ENCODE peak calls at places on chromosomes 2 and 18, in four cellular contexts. Y is pancreas, L is fibroblast of mammary gland, H is AG04450. D is an unnamed sample.

GRCh38 chr2:200592414-200593075 is 6.7 kb downstream of the AOX1 start:
- DNase-seq in L (peak), Y (peak), H (no peak), D (no peak)

GRCh38 chr2:69032336-69032735 is 19.4 kb downstream of the ANTXR1 start:
- DNase-seq in Y (no peak), H (no peak), L (no peak), D (no peak)

GRCh38 chr2:110807520-110807919 is 75.1 kb downstream of the ACOXL start:
- DNase-seq in L (peak), H (no peak), Y (no peak), D (peak)

GRCh38 chr2:161975062-161975812 is 98.8 kb downstream of the DPP4 start:
- DNase-seq in Y (no peak), H (no peak), L (no peak), D (peak)

GRCh38 chr2:241654551-241654950 is 17.1 kb downstream of the ATG4B start:
- DNase-seq in H (no peak), Y (no peak), L (no peak), D (no peak)

GRCh38 chr2:14448340-14448739 is 184.2 kb upstream of the LRATD1 start:
- DNase-seq in L (no peak), H (no peak), Y (no peak), D (no peak)

GRCh38 chr2:190405995-190406394 is 2.2 kb upstream of the MFSD6 start:
- DNase-seq in L (no peak), H (no peak), Y (no peak), D (no peak)

GRCh38 chr2:202164409-202164808 is 74.0 kb downstream of the SUMO1 start:
- DNase-seq in Y (no peak), L (no peak), H (no peak), D (no peak)

GRCh38 chr18:79866889-79867574 is 69.3 kb downstream of the KCNG2 start:
- DNase-seq in Y (no peak), H (no peak), L (peak), D (no peak)

GRCh38 chr18:45201029-45201428 is 414.2 kb upstream of the SLC14A2 start:
- DNase-seq in Y (no peak), L (no peak), H (no peak), D (no peak)

DNA sequence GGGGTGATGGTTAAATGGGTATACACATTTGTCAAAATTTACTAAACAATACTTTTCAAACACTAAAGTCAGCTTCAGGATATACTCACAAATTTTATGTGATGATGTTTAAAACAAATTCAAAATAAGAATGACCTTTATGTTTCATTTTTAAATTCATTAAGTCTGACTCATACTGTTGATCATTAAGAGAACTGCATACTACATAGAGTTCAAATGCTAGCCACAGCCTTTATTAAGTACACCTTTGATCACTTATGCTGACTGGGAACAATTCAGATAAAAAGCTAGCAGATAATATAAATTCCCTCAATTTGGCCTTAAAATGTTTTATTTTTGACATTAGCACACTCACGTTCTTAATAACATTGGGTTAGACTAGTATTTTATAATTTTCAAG is 14.1 kb downstream of the LMAN1 start:
- DNase-seq in H (no peak), Y (no peak), L (no peak), D (no peak)
- TF ChIP-seq CTCF in H (no peak), Y (no peak), L (no peak), D (no peak)

DNA sequence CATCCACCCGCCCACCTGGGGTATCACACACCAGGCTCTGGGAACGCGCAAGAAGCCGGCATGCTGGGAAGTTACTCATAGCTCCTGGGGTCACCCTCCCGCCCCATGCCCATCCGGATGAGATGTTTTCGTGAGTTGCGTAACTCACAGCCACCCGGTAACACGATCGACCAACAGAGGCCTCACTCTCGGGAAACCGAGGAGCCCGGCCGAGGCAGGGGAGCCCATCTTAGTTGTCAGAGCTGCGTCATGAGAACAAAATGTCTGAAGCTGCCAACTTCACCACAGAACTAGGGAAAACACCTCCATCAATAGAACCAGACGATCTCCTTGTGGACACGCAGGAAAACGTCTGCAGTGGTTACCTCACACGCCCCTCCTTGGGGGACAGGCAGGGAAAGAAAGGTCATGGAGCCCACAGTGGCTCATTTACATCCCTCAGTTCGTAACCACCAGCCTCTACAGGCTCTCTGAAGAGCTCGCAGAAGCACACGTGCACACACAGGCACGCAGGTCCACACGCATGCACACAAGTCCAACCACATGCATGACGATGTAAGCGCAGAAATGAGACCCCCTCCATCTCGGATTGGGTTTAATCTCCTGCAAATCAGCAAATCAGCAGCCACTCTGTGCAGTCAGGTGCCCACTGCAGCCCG is 26.3 kb downstream of the ADI1 start:
- DNase-seq in Y (no peak), H (peak), L (peak), D (peak)
- TF ChIP-seq CTCF in Y (no peak), H (peak), L (no peak), D (no peak)

GRCh38 chr2:290090-290722 is 2.3 kb upstream of the ALKAL2 start:
- DNase-seq in Y (peak), H (peak), L (peak), D (peak)
- TF ChIP-seq CTCF in Y (peak), H (peak), L (peak), D (peak)

DNA sequence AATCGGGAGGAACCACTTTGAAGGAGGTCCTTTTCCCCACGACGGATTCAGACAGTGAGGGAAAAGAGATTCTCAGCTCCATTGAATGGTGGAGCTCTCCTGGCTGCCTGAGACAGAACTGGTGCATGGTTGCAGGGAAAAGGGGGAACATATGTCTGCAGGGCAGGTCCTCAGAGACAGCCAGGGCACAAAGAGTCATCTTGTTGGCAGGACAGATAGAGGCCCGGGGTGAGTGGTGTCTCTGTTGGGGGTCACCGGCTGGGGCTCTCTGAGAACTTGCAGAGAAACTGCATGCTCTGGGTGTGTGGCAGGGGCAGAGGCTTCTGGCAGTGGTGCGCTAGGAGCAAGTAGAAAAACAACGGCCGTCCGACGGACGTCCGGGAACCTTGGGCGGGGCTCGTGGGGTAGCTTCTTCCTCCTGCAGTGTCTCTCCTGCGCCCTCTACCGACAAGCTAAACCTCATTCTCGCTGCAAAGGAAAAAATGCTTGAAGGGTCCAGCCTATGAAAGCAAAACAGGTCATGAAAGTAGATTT is 94.3 kb downstream of the CDCA7 start:
- DNase-seq in Y (peak), L (peak), H (peak), D (peak)
- TF ChIP-seq CTCF in Y (peak), L (peak), H (peak), D (peak)

GRCh38 chr2:27409321-27410073 is at the start of gene PPM1G:
- DNase-seq in L (peak), Y (peak), H (peak), D (peak)
- TF ChIP-seq CTCF in L (no peak), Y (no peak), H (no peak), D (no peak)

DNA sequence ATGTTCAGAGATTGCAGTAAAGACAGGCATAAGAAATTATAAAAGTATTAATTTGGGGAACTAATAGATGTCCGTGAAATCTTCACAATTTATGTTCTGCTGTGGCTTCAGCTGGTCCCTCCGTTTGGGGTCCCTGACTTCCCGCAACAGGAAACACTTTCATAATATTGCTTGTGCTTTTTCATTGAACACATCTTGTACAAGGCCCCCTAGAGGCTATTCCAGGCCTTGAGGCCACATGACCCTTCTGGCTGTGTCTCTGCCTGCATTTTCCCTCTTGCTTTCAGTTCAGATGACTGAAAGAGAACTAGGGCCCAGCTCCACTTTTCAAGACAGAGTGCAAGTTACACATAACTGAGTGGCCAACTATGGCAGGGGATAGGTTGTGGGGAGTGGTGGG is 164.1 kb downstream of the TMEM247 start:
- DNase-seq in L (no peak), Y (no peak), H (no peak), D (no peak)
- TF ChIP-seq CTCF in L (no peak), Y (no peak), H (peak), D (peak)